ENCODE peak calls at places on chromosomes 5 and 9, in ten cellular contexts. D is ovary, N is spleen, Y is gastrocnemius medialis, O is A549, V is heart left ventricle, U is uterus, E is IMR-90, J is vagina, C is esophagus squamous epithelium. Q is an unnamed sample. For H3K4me1, the result is how much of the 10 kb centered on the place peaks cover.

GRCh38 chr5:31407921-31408714 is 123.8 kb downstream of the DROSHA start:
- DNase-seq in D (no peak), V (no peak), N (no peak), C (no peak), E (peak), U (no peak), J (no peak), Y (no peak), O (no peak), Q (no peak)

GRCh38 chr5:76401801-76402250 is 1.3 kb upstream of the IQGAP2 start:
- DNase-seq in Y (no peak), N (peak), U (no peak), E (no peak), D (no peak), O (no peak), J (no peak), V (no peak), C (no peak), Q (no peak)

GRCh38 chr5:146199216-146199815 is 4.1 kb upstream of the RBM27 start:
- DNase-seq in C (no peak), Y (no peak), N (no peak), U (no peak), O (no peak), E (no peak), D (no peak), V (no peak), J (no peak), Q (no peak)

GRCh38 chr5:150159741-150160179 is 4.1 kb upstream of the PDGFRB start:
- DNase-seq in D (peak), J (no peak), E (peak), V (peak), U (peak), N (no peak), O (no peak), Y (no peak), C (no peak), Q (no peak)

GRCh38 chr9:120924698-120925534 is 1.7 kb downstream of the TRAF1 start:
- DNase-seq in N (peak), C (no peak), Y (no peak), U (no peak), J (no peak), D (no peak), O (no peak), V (no peak), E (peak), Q (no peak)

GRCh38 chr9:36828574-36829141 is 205.4 kb downstream of the PAX5 start:
- DNase-seq in N (no peak), V (no peak), J (no peak), E (no peak), U (no peak), Y (no peak), D (no peak), C (no peak), O (no peak), Q (no peak)

GRCh38 chr9:129840024-129840423 is 4.8 kb downstream of the USP20 start:
- DNase-seq in V (no peak), E (no peak), N (no peak), C (no peak), O (no peak), Y (no peak), D (no peak), J (no peak), U (no peak), Q (no peak)

GRCh38 chr5:11504794-11505193 is 399.5 kb downstream of the CTNND2 start:
- DNase-seq in U (no peak), C (no peak), E (no peak), N (no peak), O (no peak), J (no peak), Y (no peak), V (no peak), D (no peak), Q (no peak)

GRCh38 chr9:93560991-93561390 is 15.4 kb upstream of the PHF2 start:
- DNase-seq in Y (no peak), J (no peak), N (no peak), O (no peak), D (no peak), C (no peak), V (no peak), U (no peak), E (no peak), Q (no peak)

GRCh38 chr5:38692780-38693507 is 136.5 kb upstream of the LIFR start:
- DNase-seq in D (no peak), U (no peak), E (no peak), C (no peak), Y (no peak), N (no peak), V (no peak), O (no peak), J (no peak), Q (no peak)

GRCh38 chr5:146681586-146681945 is 165.6 kb upstream of the GPR151 start:
- DNase-seq in E (no peak), C (no peak), J (no peak), V (no peak), U (no peak), Y (no peak), D (no peak), N (no peak), O (no peak), Q (no peak)

GRCh38 chr5:132226516-132227234 is 978 bp downstream of the P4HA2 start:
- DNase-seq in O (no peak), Y (no peak), V (peak), C (no peak), U (peak), J (peak), N (peak), D (peak), E (peak), Q (peak)

GRCh38 chr9:104981543-104982129 is 53.7 kb upstream of the ABCA1 start:
- DNase-seq in E (no peak), J (no peak), U (no peak), C (no peak), Y (no peak), V (no peak), O (no peak), N (no peak), D (no peak), Q (no peak)

GRCh38 chr9:72675586-72675985 is 154.2 kb downstream of the TMC1 start:
- DNase-seq in D (no peak), U (no peak), J (no peak), O (no peak), N (no peak), E (no peak), V (no peak), C (no peak), Y (no peak), Q (no peak)

GRCh38 chr9:16611001-16611400 is 259.5 kb downstream of the BNC2 start:
- DNase-seq in J (no peak), C (no peak), V (no peak), E (no peak), D (no peak), U (no peak), Y (no peak), N (no peak), O (no peak), Q (no peak)

GRCh38 chr5:31066655-31067328 is 126.7 kb upstream of the CDH6 start:
- DNase-seq in O (no peak), Y (no peak), E (peak), D (no peak), U (no peak), V (no peak), J (no peak), C (no peak), N (no peak), Q (no peak)

GRCh38 chr5:100854594-100854993 is 48.5 kb downstream of the ST8SIA4 start:
- DNase-seq in Y (no peak), J (no peak), E (no peak), N (no peak), O (no peak), U (no peak), V (no peak), C (no peak), D (no peak), Q (no peak)

GRCh38 chr9:74220327-74220726 is 276.8 kb upstream of the RORB start:
- DNase-seq in O (no peak), E (no peak), Y (no peak), N (no peak), C (no peak), U (no peak), J (no peak), D (no peak), V (no peak), Q (no peak)

GRCh38 chr5:112228672-112229071 is 190.4 kb downstream of the EPB41L4A start:
- DNase-seq in Y (no peak), O (peak), V (peak), E (peak), U (peak), C (no peak), J (no peak), D (peak), N (no peak), Q (peak)

GRCh38 chr5:111744455-111744854 is 12.5 kb downstream of the NREP start:
- DNase-seq in D (no peak), E (no peak), O (no peak), V (no peak), J (no peak), Y (no peak), C (no peak), U (no peak), N (no peak), Q (no peak)

GRCh38 chr5:168057905-168058304 is 233.5 kb upstream of the WWC1 start:
- DNase-seq in Y (no peak), V (no peak), C (no peak), D (no peak), O (no peak), N (no peak), J (no peak), E (no peak), U (no peak), Q (no peak)

GRCh38 chr9:37902804-37903580 is 935 bp downstream of the SLC25A51 start:
- DNase-seq in N (peak), V (no peak), U (no peak), C (no peak), Y (no peak), O (no peak), D (no peak), E (peak), J (no peak), Q (no peak)
- H3K4me1 ChIP-seq in N (under half), V (under half), U (under half), C (under half), Y (under half), O (under half), D (under half), E (under half), J (under half), Q (under half)

GRCh38 chr5:1316941-1317340 is 22.1 kb upstream of the TERT start:
- DNase-seq in D (no peak), O (no peak), V (no peak), C (no peak), J (no peak), U (no peak), Y (no peak), E (no peak), N (peak), Q (no peak)

GRCh38 chr5:1315709-1316587 is 21.1 kb upstream of the TERT start:
- DNase-seq in Y (peak), U (no peak), C (no peak), N (peak), O (no peak), D (no peak), V (no peak), E (no peak), J (no peak), Q (peak)

GRCh38 chr5:1315018-1315708 is 20.3 kb upstream of the TERT start:
- DNase-seq in J (no peak), C (no peak), Y (no peak), D (no peak), E (no peak), U (no peak), N (peak), V (no peak), O (no peak), Q (no peak)

GRCh38 chr5:1317921-1318565 is 23.2 kb upstream of the TERT start:
- DNase-seq in D (no peak), J (no peak), C (no peak), U (no peak), N (peak), Y (no peak), E (no peak), O (no peak), V (peak), Q (no peak)

DNA sequence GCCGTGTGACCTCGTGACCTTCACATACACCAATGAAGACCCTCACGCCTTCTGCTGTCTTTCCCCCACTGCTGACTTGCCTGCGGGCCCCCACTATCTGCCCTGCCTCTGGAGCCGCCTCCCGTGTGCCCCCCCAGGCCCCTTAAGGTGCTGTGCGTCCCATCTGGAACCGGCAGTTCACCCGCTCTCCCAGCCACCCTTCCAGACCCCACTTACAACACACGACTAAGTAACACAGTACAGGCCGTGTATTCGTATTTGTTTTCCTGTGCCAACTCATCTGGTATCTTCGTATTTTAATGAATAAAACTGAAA is 21.7 kb upstream of the TERT start:
- DNase-seq in Y (no peak), U (no peak), N (no peak), O (no peak), E (no peak), V (no peak), J (no peak), C (no peak), D (no peak), Q (no peak)
- H3K27ac ChIP-seq in Y (no peak), U (no peak), N (peak), O (no peak), E (no peak), V (no peak), J (no peak), C (peak), D (no peak), Q (no peak)

GRCh38 chr9:21741151-21741550 is 61.3 kb upstream of the MTAP start:
- DNase-seq in C (no peak), N (no peak), Y (no peak), D (no peak), V (no peak), O (no peak), E (no peak), U (no peak), J (no peak), Q (no peak)
- TF ChIP-seq POLR2A in C (no peak), N (no peak), Y (no peak), D (no peak), V (no peak), O (no peak), E (no peak), U (no peak), J (no peak), Q (no peak)

GRCh38 chr9:131651599-131651998 is 88.3 kb downstream of the RAPGEF1 start:
- DNase-seq in D (no peak), Y (no peak), O (no peak), E (peak), U (no peak), V (no peak), N (no peak), J (no peak), C (no peak), Q (no peak)

GRCh38 chr9:131654857-131655577 is 84.9 kb downstream of the RAPGEF1 start:
- DNase-seq in Y (no peak), O (no peak), N (no peak), J (no peak), D (no peak), U (no peak), C (no peak), E (no peak), V (no peak), Q (peak)

GRCh38 chr9:131650254-131650653 is 89.6 kb downstream of the RAPGEF1 start:
- DNase-seq in V (peak), J (no peak), N (no peak), U (no peak), E (peak), C (no peak), Y (peak), O (no peak), D (no peak), Q (no peak)

GRCh38 chr9:131649646-131650045 is 90.2 kb downstream of the RAPGEF1 start:
- DNase-seq in U (no peak), J (no peak), V (no peak), Y (no peak), C (no peak), N (no peak), E (no peak), O (no peak), D (no peak), Q (no peak)

DNA sequence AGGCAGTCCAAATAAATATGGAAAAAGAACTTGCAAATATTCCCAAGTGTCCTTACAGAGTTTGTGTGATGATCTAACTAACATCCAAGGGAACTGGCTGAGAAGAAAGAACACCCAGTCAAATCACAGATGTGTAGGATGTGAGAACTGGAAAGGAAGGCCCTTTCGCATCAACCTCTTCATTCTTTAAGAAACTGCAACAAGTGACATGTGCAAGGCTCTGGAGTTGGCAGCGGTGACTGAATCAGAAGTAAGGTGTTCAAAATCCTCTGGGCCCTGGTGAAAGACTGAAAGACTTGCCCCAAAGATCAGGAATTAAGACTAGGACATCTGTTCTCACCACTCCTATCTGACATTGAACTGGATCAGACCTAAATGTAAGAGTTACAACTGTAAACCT is 88.7 kb downstream of the RAPGEF1 start:
- DNase-seq in U (no peak), D (no peak), V (no peak), J (no peak), N (no peak), Y (no peak), O (no peak), C (no peak), E (no peak), Q (no peak)
- H3K4me1 ChIP-seq in U (under half), D (under half), V (under half), J (under half), N (under half), Y (half or more), O (under half), C (under half), E (under half), Q (under half)

GRCh38 chr5:135194126-135194488 is 160.1 kb upstream of the PITX1 start:
- DNase-seq in J (no peak), D (no peak), N (no peak), Y (no peak), C (no peak), O (no peak), V (no peak), E (no peak), U (no peak), Q (no peak)
- H3K27ac ChIP-seq in J (peak), D (no peak), N (no peak), Y (no peak), C (peak), O (no peak), V (no peak), E (peak), U (no peak), Q (no peak)

GRCh38 chr5:177301503-177302165 is 1.9 kb downstream of the RAB24 start:
- DNase-seq in E (no peak), V (no peak), U (no peak), C (no peak), Y (no peak), O (no peak), D (no peak), N (peak), J (no peak), Q (peak)
- TF ChIP-seq POLR2A in E (no peak), V (no peak), U (no peak), C (no peak), Y (no peak), O (no peak), D (no peak), N (no peak), J (no peak), Q (no peak)

DNA sequence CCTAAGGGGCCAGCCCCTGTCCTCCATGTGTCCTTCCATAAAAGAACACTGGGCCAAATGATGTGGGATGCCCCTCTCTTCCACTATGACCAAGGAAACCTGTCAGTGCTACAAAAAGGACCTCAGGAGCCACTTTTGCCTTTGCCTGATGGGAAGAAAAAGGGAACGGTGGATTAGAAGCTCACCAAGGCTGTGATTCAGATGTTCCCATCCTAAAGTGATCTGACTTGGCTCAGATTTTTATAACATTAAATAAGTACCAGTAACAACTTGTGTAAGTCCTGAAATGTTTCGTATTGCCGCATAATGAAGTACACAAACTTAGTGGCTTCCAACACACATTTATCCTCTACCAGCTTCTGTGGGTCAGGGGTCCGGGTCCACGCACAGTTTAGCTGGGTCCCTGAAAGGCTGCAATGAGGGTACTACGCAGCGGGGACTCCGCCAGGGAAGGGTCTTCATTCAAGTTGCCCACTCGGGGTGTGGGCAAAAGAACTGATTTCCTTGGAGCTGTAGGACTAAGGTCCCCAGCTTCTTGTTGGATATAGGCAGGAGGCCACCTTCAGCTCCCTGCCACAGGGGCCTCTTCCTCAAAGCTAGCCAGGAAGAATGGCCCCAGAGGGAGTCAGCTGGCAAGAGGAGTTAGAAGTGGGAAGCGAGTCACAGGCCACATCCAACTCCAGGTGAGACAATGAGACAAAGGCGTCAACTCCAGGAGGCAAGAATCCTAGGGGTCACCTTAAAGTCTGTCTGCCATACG is 60.4 kb downstream of the RAPGEF1 start:
- DNase-seq in O (no peak), J (no peak), U (no peak), D (no peak), N (no peak), C (no peak), E (no peak), V (no peak), Y (no peak), Q (no peak)
- H3K4me1 ChIP-seq in O (under half), J (half or more), U (under half), D (under half), N (half or more), C (half or more), E (under half), V (half or more), Y (half or more), Q (half or more)

DNA sequence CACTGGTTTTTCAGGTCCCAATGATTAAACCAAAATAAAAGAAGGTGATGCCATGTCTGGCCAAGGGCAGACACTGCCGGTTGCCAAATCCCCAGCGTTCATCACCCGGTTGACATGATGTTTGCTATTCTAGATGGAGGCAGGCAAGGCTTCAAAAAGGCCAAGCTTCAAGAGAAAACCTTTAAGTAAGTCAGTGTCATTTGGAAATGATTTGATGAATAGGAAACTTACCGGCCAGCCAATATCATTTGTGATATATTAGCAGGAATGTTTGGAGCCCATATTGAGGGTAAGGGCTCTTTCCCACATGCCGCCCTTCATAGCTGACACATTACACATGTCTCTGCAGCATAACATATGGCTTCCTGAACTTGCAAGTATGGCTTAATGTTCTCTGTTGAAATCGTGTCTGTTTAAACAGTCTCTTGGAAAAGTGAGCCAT is 89.5 kb upstream of the TTC23L start:
- DNase-seq in D (no peak), N (no peak), C (no peak), V (no peak), J (no peak), Y (no peak), E (peak), O (no peak), U (no peak), Q (peak)
- H3K27ac ChIP-seq in D (no peak), N (no peak), C (no peak), V (no peak), J (no peak), Y (no peak), E (peak), O (no peak), U (no peak), Q (no peak)

GRCh38 chr9:96654450-96655197 is 493 bp downstream of the PRXL2C start:
- DNase-seq in N (peak), O (peak), V (peak), U (peak), E (peak), C (peak), Y (peak), J (peak), D (peak), Q (peak)
- TF ChIP-seq POLR2A in N (no peak), O (peak), V (peak), U (peak), E (peak), C (peak), Y (peak), J (peak), D (peak), Q (no peak)

DNA sequence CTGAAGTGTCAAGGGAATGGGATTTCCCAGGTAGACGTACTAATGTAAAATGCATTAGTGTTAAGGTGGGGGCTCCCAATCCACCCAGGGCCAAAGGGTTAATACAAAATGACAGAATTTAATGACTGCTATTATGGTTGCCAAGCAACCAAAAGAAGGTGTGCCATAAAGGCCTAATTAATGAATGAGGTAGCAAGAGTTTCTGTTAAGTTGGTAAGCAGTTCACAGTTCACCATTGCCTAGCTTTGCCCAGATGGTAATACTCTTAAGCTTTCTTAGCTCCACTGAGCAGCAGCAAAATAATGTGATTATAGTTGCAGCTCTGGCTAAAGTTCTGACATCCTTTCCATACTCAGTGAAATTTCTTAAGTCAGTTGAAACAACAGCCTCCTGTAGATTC is 211.7 kb downstream of the DENND1A start:
- DNase-seq in V (no peak), N (no peak), J (no peak), Y (no peak), D (no peak), O (no peak), U (no peak), E (no peak), C (no peak), Q (no peak)
- H3K4me1 ChIP-seq in V (under half), N (under half), J (under half), Y (under half), D (under half), O (under half), U (under half), E (under half), C (under half), Q (under half)

Q was measured in thyroid gland.